ENCODE peak calls at places on chromosomes 2 and 18, in nine cellular contexts. O is stimulated activated CD4-positive, alpha-beta T cell treated with anti-CD3 and anti-CD28 coated beads, Interleukin-1b, Interleukin-23, amount 100 ng/mL, for 4 hours; L is stimulated activated CD8-positive, alpha-beta memory T cell treated with anti-CD3 and anti-CD28 coated beads, Interleukin-4, amount 100 ng/mL, for 24 hours; Z is mucosa of gallbladder; P is fibroblast of mammary gland; I is NCI-H774; C is NCI-H1092 treated with DMSO at 0.1 percent for 48 hours; J is AML-193; H is activated T-cell treated with anti-CD3 and anti-CD28 coated beads for 24 hours. R is an unnamed sample.

GRCh38 chr18:79642626-79643025 is 37.0 kb upstream of the CTDP1 start:
- DNase-seq in Z (no peak), C (no peak), H (no peak), L (no peak), J (peak), O (no peak), I (no peak), P (peak), R (peak)

GRCh38 chr2:33634261-33634910 is 35.3 kb upstream of the FAM98A start:
- DNase-seq in Z (no peak), C (no peak), P (no peak), I (no peak), O (no peak), H (no peak), L (no peak), J (no peak), R (no peak)

GRCh38 chr2:69416147-69416546 is 21.1 kb downstream of the NFU1 start:
- DNase-seq in J (no peak), Z (no peak), O (no peak), H (no peak), L (no peak), C (no peak), I (no peak), P (no peak), R (no peak)

GRCh38 chr2:15543541-15543940 is 17.6 kb downstream of the NBAS start:
- DNase-seq in J (no peak), O (no peak), C (no peak), P (no peak), H (no peak), I (no peak), Z (no peak), L (no peak), R (no peak)

GRCh38 chr2:20635096-20635475 is 15.8 kb downstream of the HS1BP3 start:
- DNase-seq in H (no peak), C (no peak), P (no peak), O (no peak), J (no peak), I (no peak), L (no peak), Z (no peak), R (no peak)

GRCh38 chr18:25335676-25336075 is 16.3 kb downstream of the ZNF521 start:
- DNase-seq in Z (no peak), J (no peak), P (no peak), O (no peak), H (no peak), L (no peak), C (no peak), I (no peak), R (no peak)

GRCh38 chr2:131753640-131754561 is 226.2 kb downstream of the CCDC74A start:
- DNase-seq in J (no peak), P (no peak), I (no peak), L (no peak), H (no peak), C (no peak), Z (no peak), O (no peak), R (no peak)

GRCh38 chr2:228268756-228269155 is 87.3 kb upstream of the SPHKAP start:
- DNase-seq in C (peak), I (peak), O (no peak), J (no peak), H (no peak), Z (no peak), P (no peak), L (no peak), R (no peak)

GRCh38 chr2:101741775-101742520 is 44.4 kb downstream of the MAP4K4 start:
- DNase-seq in Z (no peak), O (no peak), J (no peak), H (no peak), P (no peak), C (no peak), I (no peak), L (no peak), R (peak)

GRCh38 chr18:29285471-29285870 is 1108.5 kb upstream of the CDH2 start:
- DNase-seq in O (no peak), I (no peak), J (no peak), L (no peak), H (no peak), C (no peak), Z (no peak), P (peak), R (no peak)

GRCh38 chr2:68185541-68186164 is 28.0 kb downstream of the PNO1 start:
- DNase-seq in I (no peak), P (peak), L (peak), O (peak), H (peak), Z (no peak), J (peak), C (peak), R (peak)

GRCh38 chr2:20525041-20526035 is 78.5 kb downstream of the RHOB start:
- DNase-seq in L (no peak), O (no peak), I (no peak), P (peak), C (no peak), Z (no peak), H (no peak), J (no peak), R (peak)

GRCh38 chr2:152620218-152620617 is 97.0 kb downstream of the PRPF40A start:
- DNase-seq in H (no peak), C (no peak), I (no peak), O (no peak), Z (peak), L (no peak), P (peak), J (no peak), R (no peak)

GRCh38 chr2:215678094-215678493 is 242.2 kb upstream of the FN1 start:
- DNase-seq in L (no peak), P (no peak), Z (no peak), H (no peak), J (no peak), C (no peak), O (no peak), I (no peak), R (no peak)

R was measured in MCF 10A.